ENCODE peak calls at places on chromosomes 1 and 21, in eight cellular contexts. H is right cardiac atrium, I is aorta, D is cardiac fibroblast, F is IMR-90, C is heart left ventricle, B is fibroblast of the aortic adventitia, O is kidney. G is an unnamed sample.

GRCh38 chr1:106619080-106619826 is 437.2 kb upstream of the PRMT6 start:
- DNase-seq in H (no peak), I (no peak), D (no peak), F (no peak), C (no peak), B (no peak), O (peak), G (peak)

GRCh38 chr21:41561701-41562100 is 53.7 kb upstream of the TMPRSS2 start:
- DNase-seq in H (no peak), I (no peak), D (no peak), F (no peak), C (no peak), B (no peak), O (no peak), G (no peak)

GRCh38 chr1:40495315-40495903 is 13.2 kb upstream of the EXO5 start:
- DNase-seq in H (no peak), I (no peak), D (peak), F (no peak), C (no peak), B (no peak), O (no peak), G (no peak)

GRCh38 chr1:4005431-4005830 is 105.4 kb upstream of the C1orf174 start:
- DNase-seq in H (no peak), I (no peak), D (no peak), F (no peak), C (no peak), B (no peak), O (no peak), G (no peak)

GRCh38 chr1:208061118-208061517 is 150.2 kb upstream of the CD34 start:
- DNase-seq in H (no peak), I (no peak), D (no peak), F (no peak), C (no peak), B (no peak), O (no peak), G (no peak)

GRCh38 chr1:27574871-27575831 is 28.8 kb downstream of the AHDC1 start:
- DNase-seq in H (peak), I (peak), D (peak), F (peak), C (peak), B (peak), O (peak), G (peak)

GRCh38 chr1:45400049-45400448 is 59.8 kb upstream of the MUTYH start:
- DNase-seq in H (no peak), I (no peak), D (no peak), F (no peak), C (no peak), B (no peak), O (no peak), G (no peak)

GRCh38 chr1:44805311-44806024 is 1.7 kb downstream of the DYNLT4 start:
- DNase-seq in H (no peak), I (peak), D (no peak), F (no peak), C (no peak), B (no peak), O (peak), G (peak)

GRCh38 chr1:54851928-54852524 is 35.0 kb downstream of the DHCR24 start:
- DNase-seq in H (no peak), I (no peak), D (no peak), F (no peak), C (no peak), B (no peak), O (no peak), G (no peak)

GRCh38 chr1:160971618-160972056 is 17.0 kb upstream of the ITLN2 start:
- DNase-seq in H (no peak), I (no peak), D (no peak), F (no peak), C (no peak), B (no peak), O (no peak), G (no peak)

GRCh38 chr1:160018900-160019299 is 12.9 kb downstream of the PIGM start:
- DNase-seq in H (no peak), I (no peak), D (peak), F (peak), C (no peak), B (peak), O (no peak), G (no peak)

GRCh38 chr1:54275349-54275748 is 75.4 kb downstream of the MRPL37 start:
- DNase-seq in H (peak), I (peak), D (peak), F (peak), C (peak), B (peak), O (peak), G (peak)

GRCh38 chr1:196546272-196547245 is 61.7 kb downstream of the KCNT2 start:
- DNase-seq in H (no peak), I (no peak), D (peak), F (no peak), C (no peak), B (peak), O (no peak), G (no peak)

GRCh38 chr21:46056450-46056903 is 41.4 kb upstream of the COL6A2 start:
- DNase-seq in H (peak), I (peak), D (peak), F (peak), C (peak), B (peak), O (peak), G (peak)

GRCh38 chr1:87044840-87045239 is 130.4 kb downstream of the HS2ST1 start:
- DNase-seq in H (no peak), I (no peak), D (no peak), F (no peak), C (no peak), B (no peak), O (no peak), G (no peak)

GRCh38 chr21:46150491-46151121 is 4.8 kb downstream of the FTCD start:
- DNase-seq in H (peak), I (peak), D (no peak), F (no peak), C (peak), B (no peak), O (peak), G (no peak)

GRCh38 chr1:166884040-166884642 is 8.1 kb upstream of the TADA1 start:
- DNase-seq in H (peak), I (peak), D (peak), F (peak), C (peak), B (peak), O (peak), G (peak)

GRCh38 chr1:196891251-196891650 is 3.4 kb downstream of the CFHR4 start:
- DNase-seq in H (no peak), I (no peak), D (no peak), F (no peak), C (no peak), B (no peak), O (no peak), G (no peak)

GRCh38 chr1:14259191-14259757 is 339.2 kb upstream of the KAZN start:
- DNase-seq in H (peak), I (peak), D (peak), F (no peak), C (peak), B (peak), O (peak), G (peak)

GRCh38 chr1:2198571-2198970 is 4.0 kb upstream of the FAAP20 start:
- DNase-seq in H (no peak), I (peak), D (no peak), F (no peak), C (no peak), B (no peak), O (peak), G (no peak)

GRCh38 chr21:32055305-32055704 is 182.5 kb downstream of the HUNK start:
- DNase-seq in H (no peak), I (no peak), D (no peak), F (no peak), C (no peak), B (no peak), O (no peak), G (no peak)

GRCh38 chr1:222106369-222106768 is 364.5 kb upstream of the DUSP10 start:
- DNase-seq in H (peak), I (no peak), D (no peak), F (no peak), C (no peak), B (no peak), O (no peak), G (no peak)

GRCh38 chr1:165960136-165960535 is 132.7 kb downstream of the UCK2 start:
- DNase-seq in H (no peak), I (no peak), D (no peak), F (no peak), C (no peak), B (no peak), O (no peak), G (no peak)

GRCh38 chr21:38769253-38769780 is 36.4 kb upstream of the ETS2 start:
- DNase-seq in H (no peak), I (peak), D (peak), F (peak), C (no peak), B (peak), O (no peak), G (no peak)

GRCh38 chr1:13730301-13730700 is 30.3 kb downstream of the PRDM2 start:
- DNase-seq in H (no peak), I (no peak), D (no peak), F (no peak), C (no peak), B (no peak), O (no peak), G (no peak)

GRCh38 chr1:25727026-25727818 is 72.8 kb upstream of the SELENON start:
- DNase-seq in H (no peak), I (peak), D (no peak), F (peak), C (no peak), B (no peak), O (no peak), G (peak)

GRCh38 chr1:62437273-62437945 is 560 bp downstream of the USP1 start:
- DNase-seq in H (no peak), I (no peak), D (peak), F (no peak), C (peak), B (peak), O (peak), G (no peak)

GRCh38 chr21:44910229-44911065 is 10.3 kb downstream of the ITGB2 start:
- DNase-seq in H (no peak), I (no peak), D (no peak), F (no peak), C (no peak), B (no peak), O (no peak), G (no peak)
- H3K4me3 ChIP-seq in H (no peak), I (no peak), D (no peak), F (no peak), C (no peak), B (no peak), O (no peak), G (no peak)

DNA sequence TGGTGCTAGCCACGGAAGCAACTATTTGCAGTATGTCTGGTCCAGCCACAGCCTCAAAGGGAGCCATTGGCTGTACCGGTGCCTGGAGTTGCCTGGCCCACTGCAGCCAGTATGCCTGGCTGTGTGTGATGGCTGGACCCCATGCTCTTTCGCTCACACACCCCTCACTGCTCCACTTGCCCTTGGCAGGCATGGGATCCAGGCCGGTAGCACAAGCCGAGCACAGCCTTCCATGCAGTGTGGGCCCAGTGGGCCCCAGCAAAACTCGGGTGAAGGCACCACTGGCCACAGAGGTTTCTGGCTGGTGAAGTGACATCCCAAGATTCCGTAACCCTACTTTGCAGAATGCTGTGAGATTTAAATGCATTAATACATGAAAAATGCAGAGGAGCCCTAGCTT is 665.8 kb downstream of the PLPP3 start:
- DNase-seq in H (no peak), I (no peak), D (no peak), F (no peak), C (no peak), B (no peak), O (no peak), G (no peak)
- H3K4me3 ChIP-seq in H (no peak), I (no peak), D (no peak), F (no peak), C (no peak), B (no peak), O (no peak), G (no peak)

DNA sequence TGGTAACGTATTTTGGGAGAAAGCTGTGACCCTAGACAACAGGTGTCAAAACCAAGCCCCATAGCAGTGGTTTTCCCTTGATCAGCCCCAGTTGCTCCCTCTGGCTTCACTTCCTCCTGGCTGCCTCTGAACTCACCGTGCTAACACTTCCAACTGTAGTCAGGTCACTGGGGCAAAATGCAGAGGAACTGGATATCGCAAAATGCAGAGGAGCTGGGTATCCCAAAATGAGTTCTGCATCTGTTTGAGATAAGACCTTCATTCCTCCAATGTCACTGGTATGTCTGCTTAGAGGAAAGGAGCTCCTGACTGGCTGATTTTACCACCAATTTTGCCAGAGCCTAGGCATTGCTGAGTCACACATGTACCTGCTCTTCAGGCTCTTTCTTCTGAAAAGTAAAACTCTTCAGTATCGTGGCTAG is 19.6 kb upstream of the TACSTD2 start:
- DNase-seq in H (no peak), I (no peak), D (no peak), F (no peak), C (no peak), B (no peak), O (no peak), G (no peak)
- H3K4me3 ChIP-seq in H (no peak), I (no peak), D (no peak), F (no peak), C (no peak), B (no peak), O (no peak), G (no peak)

GRCh38 chr1:115837386-115837761 is 3.6 kb downstream of the NHLH2 start:
- DNase-seq in H (no peak), I (no peak), D (no peak), F (no peak), C (no peak), B (no peak), O (no peak), G (no peak)

GRCh38 chr1:115838426-115838804 is 2.5 kb downstream of the NHLH2 start:
- DNase-seq in H (no peak), I (no peak), D (no peak), F (no peak), C (no peak), B (no peak), O (peak), G (no peak)

GRCh38 chr1:115837762-115838421 is 3.0 kb downstream of the NHLH2 start:
- DNase-seq in H (no peak), I (no peak), D (no peak), F (no peak), C (no peak), B (no peak), O (peak), G (peak)

GRCh38 chr1:115839706-115840095 is 1.2 kb downstream of the NHLH2 start:
- DNase-seq in H (no peak), I (no peak), D (no peak), F (no peak), C (no peak), B (no peak), O (no peak), G (no peak)

GRCh38 chr1:115838805-115839705 is 1.9 kb downstream of the NHLH2 start:
- DNase-seq in H (peak), I (peak), D (peak), F (no peak), C (no peak), B (no peak), O (peak), G (peak)
- H3K4me3 ChIP-seq in H (peak), I (no peak), D (no peak), F (peak), C (peak), B (no peak), O (no peak), G (peak)

DNA sequence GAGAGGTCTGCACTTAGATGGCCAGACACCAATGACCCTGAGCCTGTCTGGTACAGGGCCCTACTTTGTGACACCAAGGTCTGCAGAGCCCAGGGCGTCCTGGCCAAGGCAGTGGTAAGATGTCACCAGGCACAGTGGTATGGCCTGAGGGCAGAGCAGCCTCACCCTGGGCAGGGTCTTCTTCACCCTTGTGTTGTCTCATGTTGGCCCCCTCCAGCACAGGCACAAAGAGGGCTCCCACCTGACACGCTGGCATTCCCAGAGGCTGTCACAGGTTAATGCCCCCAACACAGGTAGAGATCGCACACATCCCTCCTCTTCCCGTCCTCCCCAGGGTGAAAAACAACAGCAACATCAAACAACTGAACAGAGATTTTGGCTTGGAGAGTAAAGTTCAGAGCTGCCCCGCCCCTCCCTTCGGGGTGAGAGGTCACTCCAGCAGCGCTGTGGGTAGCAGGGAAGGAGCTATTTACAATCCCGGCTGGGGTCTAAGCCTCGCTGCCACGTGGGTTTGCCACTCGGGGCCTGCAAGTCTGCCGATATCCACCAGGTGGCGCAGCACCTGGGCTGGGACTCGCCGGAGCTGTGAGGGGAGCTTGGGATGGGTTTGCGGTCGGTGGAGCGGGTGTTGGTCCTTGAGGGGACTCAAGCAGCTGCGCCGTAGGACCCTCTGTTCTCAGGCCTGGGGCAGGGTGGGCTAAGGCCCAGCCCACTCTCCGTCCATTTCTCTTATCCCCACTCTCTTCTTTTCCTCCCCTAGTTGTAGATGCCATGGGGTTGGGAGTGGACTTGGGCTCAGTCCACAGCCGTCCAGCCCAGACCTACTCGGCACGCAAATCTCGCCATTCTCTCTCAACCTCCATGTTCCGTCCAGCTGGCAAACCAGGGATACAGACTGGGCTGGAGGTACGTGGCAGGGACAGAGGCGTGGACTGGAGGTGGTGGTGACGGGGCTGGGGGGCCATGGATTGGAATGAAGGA is 12.7 kb downstream of the EFNA3 start:
- DNase-seq in H (peak), I (peak), D (peak), F (peak), C (peak), B (peak), O (peak), G (peak)
- H3K4me3 ChIP-seq in H (no peak), I (no peak), D (peak), F (no peak), C (no peak), B (no peak), O (no peak), G (no peak)

DNA sequence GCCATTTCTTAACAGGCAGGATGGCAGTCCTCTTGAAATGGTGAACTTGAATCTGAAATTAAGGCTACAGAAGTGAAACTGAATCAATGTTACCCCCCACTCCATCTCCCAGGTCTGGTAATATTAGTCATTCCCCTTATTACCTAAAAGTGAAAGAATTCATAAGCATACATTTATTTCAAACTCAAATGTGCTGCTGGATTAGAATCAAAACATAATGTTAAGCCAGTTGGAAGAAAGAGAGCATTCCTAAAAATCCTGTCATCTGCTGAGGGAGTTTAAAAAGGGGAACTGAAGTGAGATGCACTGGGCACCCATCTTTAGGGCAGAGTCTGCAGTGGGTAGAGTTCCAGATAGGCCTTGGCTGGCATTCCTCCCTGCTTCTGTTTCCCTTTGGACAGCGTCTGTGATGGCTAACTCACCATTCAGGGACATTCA is 17.4 kb downstream of the KIAA0319L start:
- DNase-seq in H (no peak), I (no peak), D (peak), F (peak), C (no peak), B (peak), O (no peak), G (no peak)
- H3K4me3 ChIP-seq in H (no peak), I (no peak), D (no peak), F (no peak), C (no peak), B (no peak), O (no peak), G (no peak)

GRCh38 chr1:43272576-43273571 is 3.1 kb downstream of the TMEM125 start:
- DNase-seq in H (no peak), I (no peak), D (no peak), F (no peak), C (no peak), B (no peak), O (no peak), G (no peak)

GRCh38 chr1:43274804-43275180 is 5.0 kb downstream of the TMEM125 start:
- DNase-seq in H (no peak), I (no peak), D (no peak), F (no peak), C (no peak), B (no peak), O (no peak), G (no peak)

GRCh38 chr1:43273708-43274107 is 3.9 kb downstream of the TMEM125 start:
- DNase-seq in H (no peak), I (no peak), D (no peak), F (no peak), C (no peak), B (no peak), O (no peak), G (no peak)

GRCh38 chr1:43275826-43276620 is 6.2 kb downstream of the TMEM125 start:
- DNase-seq in H (no peak), I (no peak), D (no peak), F (no peak), C (no peak), B (no peak), O (no peak), G (peak)

GRCh38 chr1:43274125-43274803 is 4.5 kb downstream of the TMEM125 start:
- DNase-seq in H (no peak), I (no peak), D (peak), F (peak), C (no peak), B (peak), O (no peak), G (no peak)
- H3K4me3 ChIP-seq in H (no peak), I (no peak), D (no peak), F (no peak), C (no peak), B (no peak), O (no peak), G (no peak)

DNA sequence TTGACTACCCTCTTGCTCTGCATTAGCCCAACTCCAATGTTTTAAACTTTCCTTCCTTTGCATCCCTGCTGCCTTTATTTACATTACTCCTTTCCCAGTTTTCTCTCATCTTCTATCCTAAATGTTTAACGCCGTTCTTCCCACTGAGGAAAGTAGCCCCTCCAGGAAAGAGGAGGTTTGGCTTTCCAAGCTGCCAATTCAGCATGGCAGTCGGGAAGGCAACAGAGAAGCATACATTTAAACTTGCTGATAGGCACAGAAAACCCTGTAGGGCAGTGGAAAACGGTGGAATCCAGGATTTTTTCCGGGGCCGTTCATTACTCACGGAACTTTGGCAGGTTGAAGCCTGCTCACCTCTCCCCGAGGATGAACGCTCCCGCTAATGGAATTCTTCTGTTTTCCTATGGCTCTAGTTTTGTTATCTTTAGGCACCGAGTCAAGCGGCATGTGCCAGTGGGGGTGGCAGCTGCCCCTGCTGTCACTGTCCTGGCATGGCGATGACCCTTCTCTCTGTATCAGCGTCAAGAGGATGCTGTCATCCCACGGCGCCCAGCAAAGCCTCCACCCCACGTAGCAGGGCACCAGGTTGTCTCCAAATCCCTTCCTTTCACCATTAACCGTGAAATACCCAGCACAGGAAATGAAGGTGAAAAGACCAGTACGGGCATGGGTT is 48.3 kb downstream of the ZBTB18 start:
- DNase-seq in H (no peak), I (no peak), D (no peak), F (no peak), C (no peak), B (no peak), O (no peak), G (no peak)
- H3K4me3 ChIP-seq in H (no peak), I (no peak), D (no peak), F (no peak), C (no peak), B (no peak), O (no peak), G (no peak)

G was measured in left lung.